ENCODE peak calls at places on chromosomes 6 and 20, in seven cellular contexts. One of them, this sample, is unnamed.
A peak's percentile ranks its signal among the peaks of the same experiment; 100 is the strongest.

GRCh38 chr6:116772450-116772849 is 6.9 kb upstream of the FAM162B start:
- DNase-seq in transverse colon: no peak
- DNase-seq in thyroid gland: no peak
- DNase-seq in lower leg skin: no peak
- DNase-seq in stomach: no peak
- DNase-seq in uterus: no peak
- DNase-seq in tibial nerve: no peak
- DNase-seq in this sample: no peak

GRCh38 chr6:167588920-167589614 is 237.6 kb upstream of the AFDN start:
- DNase-seq in transverse colon: no peak
- DNase-seq in thyroid gland: no peak
- DNase-seq in lower leg skin: peak; percentile 12
- DNase-seq in stomach: no peak
- DNase-seq in uterus: no peak
- DNase-seq in tibial nerve: no peak
- DNase-seq in this sample: no peak

GRCh38 chr20:8020314-8021079 is 936 bp upstream of the TMX4 start:
- DNase-seq in transverse colon: no peak
- DNase-seq in thyroid gland: no peak
- DNase-seq in lower leg skin: no peak
- DNase-seq in stomach: no peak
- DNase-seq in uterus: no peak
- DNase-seq in tibial nerve: no peak
- DNase-seq in this sample: no peak

GRCh38 chr20:34475979-34476736 is 40.1 kb upstream of the DYNLRB1 start:
- DNase-seq in transverse colon: peak; percentile 44
- DNase-seq in thyroid gland: peak; percentile 73
- DNase-seq in lower leg skin: no peak
- DNase-seq in stomach: peak; percentile 65
- DNase-seq in uterus: peak; percentile 28
- DNase-seq in tibial nerve: peak; percentile 30
- DNase-seq in this sample: peak; percentile 40

GRCh38 chr20:33731693-33732165 is at the start of gene ZNF341:
- DNase-seq in transverse colon: peak; percentile 91
- DNase-seq in thyroid gland: peak; percentile 91
- DNase-seq in lower leg skin: peak; percentile 74
- DNase-seq in stomach: peak; percentile 91
- DNase-seq in uterus: peak; percentile 87
- DNase-seq in tibial nerve: peak; percentile 56
- DNase-seq in this sample: peak; percentile 91

GRCh38 chr6:155324993-155325392 is 10.7 kb upstream of the TFB1M start:
- DNase-seq in transverse colon: no peak
- DNase-seq in thyroid gland: no peak
- DNase-seq in lower leg skin: no peak
- DNase-seq in stomach: no peak
- DNase-seq in uterus: no peak
- DNase-seq in tibial nerve: no peak
- DNase-seq in this sample: no peak

GRCh38 chr6:116586738-116587137 is 15.4 kb downstream of the RWDD1 start:
- DNase-seq in transverse colon: no peak
- DNase-seq in thyroid gland: no peak
- DNase-seq in lower leg skin: no peak
- DNase-seq in stomach: no peak
- DNase-seq in uterus: no peak
- DNase-seq in tibial nerve: no peak
- DNase-seq in this sample: no peak

GRCh38 chr20:45373353-45374100 is 4.6 kb downstream of the TP53TG5 start:
- DNase-seq in transverse colon: peak; percentile 95
- DNase-seq in thyroid gland: peak; percentile 89
- DNase-seq in lower leg skin: peak; percentile 79
- DNase-seq in stomach: peak; percentile 92
- DNase-seq in uterus: peak; percentile 89
- DNase-seq in tibial nerve: peak; percentile 84
- DNase-seq in this sample: peak; percentile 84

GRCh38 chr6:131914967-131915751 is 36.0 kb downstream of the CCN2 start:
- DNase-seq in transverse colon: peak; percentile 74
- DNase-seq in thyroid gland: peak; percentile 70
- DNase-seq in lower leg skin: peak; percentile 63
- DNase-seq in stomach: peak; percentile 75
- DNase-seq in uterus: peak; percentile 70
- DNase-seq in tibial nerve: peak; percentile 92
- DNase-seq in this sample: peak; percentile 71

GRCh38 chr20:32888636-32889035 is 29.9 kb downstream of the EFCAB8 start:
- DNase-seq in transverse colon: no peak
- DNase-seq in thyroid gland: no peak
- DNase-seq in lower leg skin: no peak
- DNase-seq in stomach: no peak
- DNase-seq in uterus: no peak
- DNase-seq in tibial nerve: no peak
- DNase-seq in this sample: no peak

GRCh38 chr6:68339488-68339887 is 295.6 kb upstream of the ADGRB3 start:
- DNase-seq in transverse colon: no peak
- DNase-seq in thyroid gland: no peak
- DNase-seq in lower leg skin: no peak
- DNase-seq in stomach: no peak
- DNase-seq in uterus: no peak
- DNase-seq in tibial nerve: no peak
- DNase-seq in this sample: no peak

GRCh38 chr6:47044418-47044817 is 2.3 kb upstream of the ADGRF1 start:
- DNase-seq in transverse colon: peak; percentile 17
- DNase-seq in thyroid gland: no peak
- DNase-seq in lower leg skin: no peak
- DNase-seq in stomach: peak; percentile 46
- DNase-seq in uterus: no peak
- DNase-seq in tibial nerve: no peak
- DNase-seq in this sample: no peak

GRCh38 chr6:43770417-43771209 is 602 bp downstream of the VEGFA start:
- DNase-seq in transverse colon: peak; percentile 66
- DNase-seq in thyroid gland: peak; percentile 76
- DNase-seq in lower leg skin: peak; percentile 50
- DNase-seq in stomach: peak; percentile 63
- DNase-seq in uterus: peak; percentile 57
- DNase-seq in tibial nerve: no peak
- DNase-seq in this sample: peak; percentile 67

GRCh38 chr6:27224729-27225128 is 22.8 kb upstream of the PRSS16 start:
- DNase-seq in transverse colon: no peak
- DNase-seq in thyroid gland: no peak
- DNase-seq in lower leg skin: no peak
- DNase-seq in stomach: no peak
- DNase-seq in uterus: no peak
- DNase-seq in tibial nerve: no peak
- DNase-seq in this sample: no peak
- TF ChIP-seq POLR2A in transverse colon: no peak
- TF ChIP-seq POLR2A in thyroid gland: no peak
- TF ChIP-seq POLR2A in lower leg skin: no peak
- TF ChIP-seq POLR2A in stomach: no peak
- TF ChIP-seq POLR2A in uterus: no peak
- TF ChIP-seq POLR2A in tibial nerve: no peak
- TF ChIP-seq POLR2A in this sample: no peak

GRCh38 chr20:53581444-53582311 is 12.0 kb downstream of the ZNF217 start:
- DNase-seq in transverse colon: peak; percentile 65
- DNase-seq in thyroid gland: no peak
- DNase-seq in lower leg skin: no peak
- DNase-seq in stomach: peak; percentile 26
- DNase-seq in uterus: no peak
- DNase-seq in tibial nerve: no peak
- DNase-seq in this sample: no peak
- TF ChIP-seq POLR2A in transverse colon: no peak
- TF ChIP-seq POLR2A in thyroid gland: no peak
- TF ChIP-seq POLR2A in lower leg skin: no peak
- TF ChIP-seq POLR2A in stomach: no peak
- TF ChIP-seq POLR2A in uterus: no peak
- TF ChIP-seq POLR2A in tibial nerve: no peak
- TF ChIP-seq POLR2A in this sample: no peak

GRCh38 chr20:36677422-36677771 is 31.4 kb upstream of the SLA2 start:
- DNase-seq in transverse colon: no peak
- DNase-seq in thyroid gland: no peak
- DNase-seq in lower leg skin: no peak
- DNase-seq in stomach: no peak
- DNase-seq in uterus: no peak
- DNase-seq in tibial nerve: no peak
- DNase-seq in this sample: no peak
- TF ChIP-seq POLR2A in transverse colon: no peak
- TF ChIP-seq POLR2A in thyroid gland: no peak
- TF ChIP-seq POLR2A in lower leg skin: no peak
- TF ChIP-seq POLR2A in stomach: no peak
- TF ChIP-seq POLR2A in uterus: no peak
- TF ChIP-seq POLR2A in tibial nerve: no peak
- TF ChIP-seq POLR2A in this sample: no peak

DNA sequence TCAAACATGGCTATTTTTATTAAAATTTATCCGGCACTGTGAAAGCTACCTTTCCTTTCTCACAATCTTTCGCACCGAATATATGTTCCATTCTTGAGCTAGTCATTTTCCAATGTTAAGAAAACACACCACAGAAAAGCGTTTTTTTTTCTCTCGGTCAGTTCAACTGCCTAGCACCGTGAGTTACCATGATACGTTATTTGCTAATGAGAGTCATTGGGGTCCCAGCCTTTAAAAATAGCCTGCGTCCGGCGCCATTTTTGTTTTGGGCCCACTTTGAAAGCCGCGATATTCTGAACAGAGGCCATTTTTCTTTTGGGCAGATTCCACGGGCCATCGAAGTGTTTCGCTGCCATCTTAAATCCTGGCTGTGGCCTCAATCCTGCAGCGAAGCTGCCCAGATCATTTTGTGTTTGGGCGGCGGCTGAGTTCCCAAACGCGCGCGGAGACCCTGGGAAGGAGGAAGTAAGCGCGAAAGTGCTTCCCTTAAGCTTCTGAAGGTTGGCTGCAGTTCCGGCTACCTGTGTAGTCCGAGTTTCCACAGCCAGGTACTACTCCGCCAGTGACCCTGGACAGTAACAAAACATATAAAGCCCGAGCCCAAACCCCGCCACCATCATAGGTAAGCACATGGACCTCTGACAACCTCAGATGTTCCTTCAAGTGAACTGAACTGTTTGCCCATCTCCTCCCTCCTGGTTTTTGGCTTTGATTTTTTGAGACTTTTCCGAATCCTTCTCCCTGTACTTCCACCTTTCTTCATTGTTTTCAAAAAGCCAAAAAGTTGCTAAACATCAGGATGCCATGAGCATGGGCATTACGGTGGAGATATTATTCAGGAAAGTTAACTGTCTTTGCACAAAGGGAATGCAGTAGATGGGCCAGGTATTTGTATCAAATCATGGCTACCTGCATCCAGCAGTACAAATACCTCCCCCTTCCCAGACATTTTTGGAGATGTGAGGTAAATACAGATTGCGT is at the start of gene SLX4IP:
- DNase-seq in transverse colon: peak; percentile 94
- DNase-seq in thyroid gland: peak; percentile 96
- DNase-seq in lower leg skin: peak; percentile 96
- DNase-seq in stomach: peak; percentile 94
- DNase-seq in uterus: peak; percentile 95
- DNase-seq in tibial nerve: peak; percentile 93
- DNase-seq in this sample: peak; percentile 90
- TF ChIP-seq POLR2A in transverse colon: peak; percentile 59
- TF ChIP-seq POLR2A in thyroid gland: peak; percentile 68
- TF ChIP-seq POLR2A in lower leg skin: no peak
- TF ChIP-seq POLR2A in stomach: no peak
- TF ChIP-seq POLR2A in uterus: no peak
- TF ChIP-seq POLR2A in tibial nerve: no peak
- TF ChIP-seq POLR2A in this sample: peak; percentile 73

DNA sequence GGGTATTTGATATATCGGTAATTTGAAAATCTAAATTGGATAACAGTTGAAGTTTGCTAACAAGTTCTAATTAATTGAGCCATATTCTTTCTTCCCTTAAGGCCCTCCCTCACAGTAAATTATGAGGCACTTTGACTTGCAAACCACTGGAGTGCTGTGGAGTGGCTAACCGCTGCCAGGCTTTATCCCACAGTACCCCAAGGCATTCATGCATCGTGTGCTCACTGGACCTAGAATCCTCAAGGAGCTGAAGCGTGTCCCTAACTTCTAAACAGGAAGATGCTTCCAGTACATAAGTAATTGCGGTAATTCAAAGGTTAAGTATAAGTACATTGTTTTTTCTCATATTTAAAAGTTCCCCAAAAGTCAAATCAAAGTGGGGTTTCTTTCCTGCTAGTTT is 499.9 kb downstream of the TFAP2A start:
- DNase-seq in transverse colon: no peak
- DNase-seq in thyroid gland: peak; percentile 34
- DNase-seq in lower leg skin: no peak
- DNase-seq in stomach: no peak
- DNase-seq in uterus: no peak
- DNase-seq in tibial nerve: no peak
- DNase-seq in this sample: no peak
- TF ChIP-seq POLR2A in transverse colon: no peak
- TF ChIP-seq POLR2A in thyroid gland: no peak
- TF ChIP-seq POLR2A in lower leg skin: no peak
- TF ChIP-seq POLR2A in stomach: no peak
- TF ChIP-seq POLR2A in uterus: no peak
- TF ChIP-seq POLR2A in tibial nerve: no peak
- TF ChIP-seq POLR2A in this sample: no peak

GRCh38 chr6:150747155-150747554 is 118.3 kb upstream of the MTHFD1L start:
- DNase-seq in transverse colon: no peak
- DNase-seq in thyroid gland: no peak
- DNase-seq in lower leg skin: no peak
- DNase-seq in stomach: no peak
- DNase-seq in uterus: no peak
- DNase-seq in tibial nerve: no peak
- DNase-seq in this sample: no peak
- TF ChIP-seq POLR2A in transverse colon: no peak
- TF ChIP-seq POLR2A in thyroid gland: no peak
- TF ChIP-seq POLR2A in lower leg skin: no peak
- TF ChIP-seq POLR2A in stomach: no peak
- TF ChIP-seq POLR2A in uterus: no peak
- TF ChIP-seq POLR2A in tibial nerve: no peak
- TF ChIP-seq POLR2A in this sample: no peak

GRCh38 chr6:87683890-87684289 is 18.1 kb downstream of the AKIRIN2 start:
- DNase-seq in transverse colon: no peak
- DNase-seq in thyroid gland: no peak
- DNase-seq in lower leg skin: no peak
- DNase-seq in stomach: no peak
- DNase-seq in uterus: no peak
- DNase-seq in tibial nerve: no peak
- DNase-seq in this sample: no peak

GRCh38 chr6:87684895-87685654 is 17.0 kb downstream of the AKIRIN2 start:
- DNase-seq in transverse colon: no peak
- DNase-seq in thyroid gland: no peak
- DNase-seq in lower leg skin: no peak
- DNase-seq in stomach: no peak
- DNase-seq in uterus: no peak
- DNase-seq in tibial nerve: no peak
- DNase-seq in this sample: no peak

DNA sequence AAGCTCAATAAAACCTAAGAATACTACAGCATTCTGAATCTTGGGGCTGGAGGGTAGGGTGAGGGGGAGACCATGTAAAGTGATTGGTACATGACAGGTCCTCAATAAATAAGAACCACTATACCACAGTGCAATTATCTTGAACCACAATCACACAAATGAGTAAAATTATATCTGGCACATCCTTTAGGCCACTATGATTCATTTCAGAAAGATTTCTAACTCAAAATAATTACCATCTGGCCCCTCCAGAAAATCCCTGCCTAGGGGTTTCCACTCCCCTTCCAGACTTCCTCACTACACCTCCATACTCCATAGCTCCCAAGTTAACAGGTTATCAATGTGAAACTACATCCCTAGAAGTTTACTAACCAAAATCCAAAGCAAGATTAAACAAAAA is 19.7 kb downstream of the AKIRIN2 start:
- DNase-seq in transverse colon: no peak
- DNase-seq in thyroid gland: no peak
- DNase-seq in lower leg skin: no peak
- DNase-seq in stomach: no peak
- DNase-seq in uterus: no peak
- DNase-seq in tibial nerve: no peak
- DNase-seq in this sample: no peak
- TF ChIP-seq POLR2A in transverse colon: no peak
- TF ChIP-seq POLR2A in thyroid gland: no peak
- TF ChIP-seq POLR2A in lower leg skin: no peak
- TF ChIP-seq POLR2A in stomach: no peak
- TF ChIP-seq POLR2A in uterus: no peak
- TF ChIP-seq POLR2A in tibial nerve: no peak
- TF ChIP-seq POLR2A in this sample: no peak